ENCODE peak calls at places on chromosomes 4 and X, in ten cellular contexts. W is endodermal cell, F is omental fat pad, G is OCI-LY7, S is lower lobe of right lung, B is RWPE1, M is GM12878, H is H9, U is pancreas, J is cardiac fibroblast. T is an unnamed sample.

GRCh38 chr4:47662975-47663374 is 174.9 kb downstream of the CORIN start:
- DNase-seq in M (no peak), G (peak), W (peak), H (no peak), J (peak), F (no peak), S (no peak), U (no peak), B (no peak), T (no peak)

GRCh38 chr4:25608644-25609043 is 47.0 kb upstream of the SLC34A2 start:
- DNase-seq in J (no peak), W (no peak), G (no peak), F (no peak), S (no peak), M (no peak), B (no peak), U (no peak), H (no peak), T (no peak)

GRCh38 chr4:5127556-5127955 is 76.3 kb downstream of the STK32B start:
- DNase-seq in H (no peak), B (no peak), W (no peak), F (no peak), G (no peak), M (no peak), U (no peak), J (no peak), S (no peak), T (no peak)

GRCh38 chr4:76087007-76087769 is 12.7 kb downstream of the ART3 start:
- DNase-seq in W (peak), M (no peak), J (peak), H (peak), S (no peak), G (no peak), F (no peak), U (no peak), B (peak), T (no peak)

GRCh38 chr4:38097818-38098217 is 137.6 kb downstream of the PTTG2 start:
- DNase-seq in J (no peak), M (no peak), F (no peak), B (no peak), H (no peak), G (no peak), W (no peak), S (no peak), U (no peak), T (no peak)

GRCh38 chrX:24168807-24169206 is 19.3 kb downstream of the ZFX start:
- DNase-seq in B (no peak), H (no peak), U (no peak), F (no peak), W (no peak), G (no peak), M (peak), J (no peak), S (no peak), T (no peak)

GRCh38 chr4:125780159-125780558 is 465.4 kb downstream of the FAT4 start:
- DNase-seq in H (no peak), F (no peak), G (no peak), S (no peak), M (no peak), W (no peak), J (peak), U (no peak), B (no peak), T (no peak)

GRCh38 chrX:55011294-55011693 is 11.1 kb downstream of the APEX2 start:
- DNase-seq in G (peak), W (no peak), H (no peak), F (no peak), B (no peak), M (no peak), J (peak), S (no peak), U (no peak), T (no peak)

GRCh38 chr4:169626328-169627282 is 6.2 kb downstream of the CLCN3 start:
- DNase-seq in H (no peak), J (peak), F (no peak), B (no peak), W (no peak), S (no peak), G (no peak), U (no peak), M (no peak), T (no peak)

GRCh38 chr4:139014391-139015268 is 951 bp upstream of the NOCT start:
- DNase-seq in U (no peak), G (no peak), H (no peak), S (no peak), J (peak), B (peak), W (peak), F (no peak), M (peak), T (no peak)

GRCh38 chr4:47381172-47381571 is 82.3 kb downstream of the COMMD8 start:
- DNase-seq in G (no peak), U (no peak), M (no peak), B (no peak), J (no peak), W (no peak), S (no peak), H (no peak), F (no peak), T (no peak)

GRCh38 chrX:80335062-80335830 is 85.0 kb upstream of the TENT5D start:
- DNase-seq in S (peak), H (peak), W (peak), B (no peak), F (no peak), U (peak), M (no peak), G (no peak), J (no peak), T (peak)

GRCh38 chr4:20271954-20272353 is 20.2 kb downstream of the SLIT2 start:
- DNase-seq in W (no peak), J (no peak), H (no peak), G (no peak), B (no peak), U (no peak), M (no peak), S (no peak), F (no peak), T (no peak)

GRCh38 chr4:183588169-183588675 is 70.8 kb downstream of the RWDD4 start:
- DNase-seq in M (no peak), G (no peak), S (no peak), B (no peak), F (no peak), J (no peak), H (no peak), W (no peak), U (no peak), T (no peak)

GRCh38 chrX:14228611-14229010 is 198.9 kb upstream of the GEMIN8 start:
- DNase-seq in W (no peak), J (peak), S (no peak), H (no peak), M (no peak), U (no peak), G (no peak), F (no peak), B (peak), T (no peak)

GRCh38 chr4:162164881-162165528 is 1.2 kb upstream of the FSTL5 start:
- DNase-seq in G (no peak), M (no peak), S (no peak), W (no peak), B (peak), U (no peak), F (no peak), J (no peak), H (no peak), T (no peak)

GRCh38 chr4:78343682-78344081 is 207.9 kb upstream of the ANXA3 start:
- DNase-seq in U (no peak), S (no peak), B (no peak), G (no peak), M (no peak), W (no peak), F (no peak), H (no peak), J (no peak), T (no peak)

GRCh38 chr4:72500214-72500613 is 68.8 kb downstream of the ADAMTS3 start:
- DNase-seq in S (no peak), J (no peak), W (no peak), F (no peak), B (no peak), H (no peak), G (no peak), U (no peak), M (no peak), T (no peak)

GRCh38 chrX:25019707-25020390 is 4.1 kb upstream of the ARX start:
- DNase-seq in J (no peak), W (peak), U (no peak), H (no peak), S (no peak), F (no peak), B (no peak), M (no peak), G (no peak), T (no peak)

GRCh38 chrX:105975382-105975781 is 63.1 kb downstream of the SERPINA7 start:
- DNase-seq in B (no peak), S (no peak), M (no peak), U (no peak), J (peak), G (no peak), F (no peak), W (no peak), H (no peak), T (no peak)

DNA sequence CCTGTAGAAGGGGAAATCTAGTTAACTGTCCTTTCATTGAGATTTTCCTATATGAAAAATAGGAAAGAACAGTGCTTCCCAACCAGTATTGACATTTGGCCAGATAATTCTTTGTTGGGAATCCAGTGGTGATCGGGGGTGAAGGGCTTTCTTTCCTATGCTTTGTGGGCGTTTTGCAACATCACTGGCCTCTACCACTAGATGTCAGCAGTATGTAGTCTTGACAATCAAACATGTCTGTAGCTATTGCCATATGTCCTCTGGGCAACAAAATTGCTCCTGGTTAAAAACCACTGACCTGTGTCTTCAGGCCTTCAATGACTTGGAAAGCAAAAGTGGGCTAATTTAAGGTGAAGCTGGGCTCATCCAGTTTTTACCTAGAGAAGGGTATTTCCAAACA is 658.5 kb downstream of the DACH2 start:
- DNase-seq in W (peak), J (peak), B (no peak), H (peak), U (no peak), S (no peak), F (no peak), G (peak), M (no peak), T (no peak)
- TF ChIP-seq CTCF in W (peak), J (peak), B (peak), H (peak), U (no peak), S (no peak), F (no peak), G (peak), M (peak), T (no peak)

GRCh38 chr4:23337292-23337691 is 552.6 kb downstream of the PPARGC1A start:
- DNase-seq in S (no peak), W (peak), M (no peak), B (no peak), G (peak), H (no peak), J (no peak), U (no peak), F (no peak), T (no peak)
- TF ChIP-seq CTCF in S (no peak), W (peak), M (no peak), B (no peak), G (peak), H (peak), J (no peak), U (no peak), F (no peak), T (no peak)

GRCh38 chr4:17616283-17616682 is 1.8 kb downstream of the MED28 start:
- DNase-seq in S (no peak), B (no peak), W (no peak), U (no peak), J (no peak), G (no peak), H (no peak), M (no peak), F (no peak), T (no peak)

GRCh38 chr4:17614416-17615299 is at the start of gene MED28:
- DNase-seq in U (peak), W (peak), J (peak), S (peak), F (peak), B (peak), G (peak), M (peak), H (peak), T (peak)

GRCh38 chr4:17618926-17619325 is 4.5 kb downstream of the MED28 start:
- DNase-seq in W (no peak), G (no peak), H (no peak), J (peak), U (no peak), S (no peak), F (no peak), B (no peak), M (no peak), T (no peak)

GRCh38 chr4:17619416-17620105 is 5.1 kb downstream of the MED28 start:
- DNase-seq in W (no peak), J (peak), G (no peak), M (no peak), F (no peak), H (no peak), S (no peak), B (no peak), U (no peak), T (no peak)

DNA sequence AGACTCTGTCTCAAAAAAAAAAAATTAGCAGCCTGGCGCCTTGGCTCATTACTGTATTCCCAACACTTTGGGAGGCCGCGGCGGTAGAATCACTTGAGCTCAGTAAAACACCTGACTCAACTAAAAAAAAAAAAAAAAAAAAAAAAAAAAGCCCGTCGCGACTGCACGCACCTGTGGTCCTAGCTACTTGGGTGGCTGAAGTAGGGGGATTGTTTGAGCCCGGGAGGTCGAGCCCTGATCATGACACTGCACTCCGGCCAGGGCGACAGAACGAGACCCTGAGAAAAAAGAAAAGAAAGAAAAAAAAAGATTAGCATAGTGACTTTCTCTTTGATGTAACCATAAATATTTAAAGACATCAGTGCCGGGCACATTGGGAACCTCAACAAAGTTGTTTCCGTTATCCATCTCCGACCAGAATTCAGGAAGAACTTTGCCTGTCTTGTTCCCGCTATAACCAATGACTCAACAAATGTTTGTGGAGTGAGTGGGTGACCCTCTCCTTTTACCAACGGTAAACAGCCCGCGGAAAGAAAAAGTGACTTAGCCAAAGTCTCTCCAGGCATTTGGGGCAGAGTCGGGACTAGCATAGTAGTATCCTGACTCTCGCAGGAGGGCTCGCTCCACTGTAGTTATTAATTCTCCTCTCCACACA is 553 bp upstream of the MED28 start:
- DNase-seq in F (no peak), H (no peak), M (no peak), S (no peak), W (peak), B (peak), U (no peak), J (peak), G (peak), T (no peak)
- TF ChIP-seq CTCF in F (no peak), H (no peak), M (no peak), S (no peak), W (no peak), B (no peak), U (no peak), J (no peak), G (no peak), T (no peak)

DNA sequence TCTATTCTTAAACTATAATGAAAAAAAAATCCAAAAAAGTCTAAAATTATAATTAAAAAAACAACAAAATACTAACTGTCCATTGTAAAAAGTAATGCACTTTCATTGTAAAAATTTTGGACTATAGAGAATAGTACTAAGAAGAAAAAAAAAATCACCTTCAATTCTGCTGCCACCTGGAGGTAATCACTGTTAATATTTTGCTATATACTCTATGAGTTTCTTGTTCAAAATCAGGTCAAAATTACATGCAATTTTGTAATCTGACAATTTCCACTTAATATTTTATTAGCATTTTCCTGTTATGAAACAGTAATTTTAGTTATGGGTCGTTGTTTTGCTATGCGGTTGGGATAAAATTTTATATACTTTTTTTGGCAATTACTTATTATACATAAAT is 62.0 kb downstream of the HTT start:
- DNase-seq in F (no peak), H (no peak), U (no peak), G (peak), B (no peak), M (no peak), J (peak), W (no peak), S (no peak), T (no peak)
- TF ChIP-seq CTCF in F (no peak), H (peak), U (no peak), G (peak), B (peak), M (no peak), J (peak), W (peak), S (peak), T (no peak)

DNA sequence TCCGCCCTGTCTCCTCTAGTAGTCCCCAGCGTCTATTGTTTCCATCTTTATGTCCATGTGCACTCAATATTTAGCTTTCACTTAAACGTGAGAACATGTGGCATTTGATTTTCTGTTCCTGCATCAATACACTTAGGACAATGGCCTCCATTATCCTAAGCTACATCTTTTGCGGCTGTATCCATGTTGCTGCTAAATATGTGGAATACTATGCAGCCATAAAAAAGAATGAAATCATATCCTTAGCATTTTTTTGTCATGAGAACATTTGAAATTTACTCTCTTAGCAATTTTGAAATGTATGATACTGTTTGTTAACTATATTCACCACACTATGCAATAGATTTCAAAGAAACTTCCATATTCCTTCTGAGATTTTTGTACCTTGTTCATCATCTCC is 19.8 kb upstream of the CD38 start:
- DNase-seq in G (no peak), B (no peak), W (no peak), J (no peak), H (no peak), F (no peak), S (no peak), U (no peak), M (no peak), T (no peak)
- TF ChIP-seq CTCF in G (no peak), B (no peak), W (no peak), J (no peak), H (no peak), F (no peak), S (no peak), U (no peak), M (no peak), T (no peak)

DNA sequence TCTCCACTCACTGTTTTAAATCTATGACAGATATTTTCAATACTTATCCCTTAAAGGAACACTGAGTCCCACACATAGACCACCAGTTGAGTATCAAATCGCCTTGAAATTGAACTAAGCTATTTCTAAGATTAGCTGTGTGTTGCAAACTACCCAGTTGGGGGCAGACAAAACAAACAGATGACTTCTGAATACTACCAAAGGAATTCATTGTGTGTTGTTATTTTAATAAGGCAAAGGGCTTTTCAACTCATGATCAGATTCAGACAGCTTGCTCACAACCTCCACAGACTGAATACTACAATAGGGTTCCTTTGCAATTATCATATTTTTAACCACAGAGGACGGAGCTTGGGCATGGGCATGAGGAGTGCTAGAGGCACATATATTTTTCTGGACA is 283.0 kb upstream of the GPC4 start:
- DNase-seq in M (no peak), B (peak), S (no peak), G (no peak), J (peak), F (no peak), H (no peak), U (no peak), W (no peak), T (no peak)
- TF ChIP-seq CTCF in M (no peak), B (no peak), S (no peak), G (no peak), J (no peak), F (no peak), H (no peak), U (no peak), W (no peak), T (peak)

GRCh38 chrX:40976971-40977370 is 108.3 kb upstream of the USP9X start:
- DNase-seq in S (no peak), B (no peak), H (no peak), F (no peak), J (no peak), G (no peak), M (no peak), U (no peak), W (no peak), T (no peak)
- TF ChIP-seq CTCF in S (no peak), B (no peak), H (no peak), F (no peak), J (no peak), G (no peak), M (no peak), U (no peak), W (no peak), T (no peak)

DNA sequence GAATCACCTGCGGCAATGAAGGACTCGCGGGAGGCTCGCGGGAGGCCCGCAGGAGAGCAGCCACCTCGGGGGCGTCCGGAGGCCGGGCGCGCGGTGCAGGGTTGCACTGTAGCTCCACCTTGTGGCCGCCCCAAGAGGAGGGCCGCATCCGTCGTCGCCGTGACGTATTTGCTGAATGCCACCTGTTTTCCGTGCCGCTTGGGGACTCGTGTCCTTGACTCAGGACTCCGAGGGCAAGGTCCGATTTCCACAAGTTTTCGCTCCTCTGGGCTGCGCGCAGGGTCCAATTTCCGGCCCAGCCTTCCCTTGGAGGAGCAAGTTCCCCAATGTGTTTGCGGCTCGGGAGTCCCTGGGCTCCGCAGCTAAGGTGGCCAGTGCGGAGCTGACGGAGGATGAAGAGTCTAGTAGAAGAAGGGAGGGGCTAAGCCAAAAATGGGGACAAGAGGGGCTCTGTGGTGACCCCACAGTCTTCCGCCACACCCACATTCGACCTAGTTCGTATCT is 10.7 kb upstream of the DLG3 start:
- DNase-seq in J (peak), F (peak), M (no peak), G (peak), H (peak), S (peak), U (peak), W (peak), B (no peak), T (peak)
- TF ChIP-seq CTCF in J (peak), F (no peak), M (peak), G (peak), H (peak), S (peak), U (peak), W (peak), B (peak), T (peak)

T was measured in tibial nerve.